ENCODE peak calls at places on chromosomes 12 and 14, in seven cellular contexts. K is stimulated activated CD8-positive, alpha-beta memory T cell treated with anti-CD3 and anti-CD28 coated beads, Interleukin-4, amount 100 ng/mL, for 48 hours; D is neural progenitor cell; P is GM10248; N is fibroblast of pulmonary artery; Z is tibial nerve; W is stimulated activated CD4-positive, alpha-beta T cell treated with anti-CD3 and anti-CD28 coated beads, Interleukin-12 subunit alpha, Interleukin-12 subunit beta, amount 100 ng/mL, for 24 hours. X is an unnamed sample.

GRCh38 chr12:103269962-103270361 is 225.8 kb downstream of the C12orf42 start:
- DNase-seq in W (no peak), K (no peak), D (no peak), Z (no peak), N (no peak), P (no peak), X (no peak)

GRCh38 chr14:95156765-95157194 is 549 bp downstream of the DICER1 start:
- DNase-seq in Z (no peak), W (no peak), P (peak; percentile 37), K (peak; percentile 54), N (no peak), D (no peak), X (no peak)

GRCh38 chr14:72736348-72736747 is 157.6 kb downstream of the DPF3 start:
- DNase-seq in P (no peak), W (no peak), K (no peak), D (no peak), Z (no peak), N (peak; percentile 28), X (no peak)

GRCh38 chr12:51056242-51056641 is 8.1 kb downstream of the LETMD1 start:
- DNase-seq in D (no peak), Z (no peak), K (no peak), P (no peak), N (peak; percentile 84), W (no peak), X (peak; percentile 40)

GRCh38 chr14:71235865-71236264 is 328.6 kb downstream of the PCNX1 start:
- DNase-seq in W (no peak), N (no peak), D (peak; percentile 87), P (no peak), K (no peak), Z (no peak), X (peak; percentile 47)

GRCh38 chr14:69376439-69376838 is 21.7 kb downstream of the ERH start:
- DNase-seq in Z (no peak), K (no peak), W (no peak), P (no peak), N (peak; percentile 93), D (no peak), X (peak; percentile 53)

GRCh38 chr14:24064856-24065255 is 6.5 kb upstream of the CPNE6 start:
- DNase-seq in P (no peak), Z (no peak), K (no peak), W (no peak), N (no peak), D (no peak), X (no peak)

GRCh38 chr12:49225551-49226166 is 36.8 kb upstream of the TUBA1A start:
- DNase-seq in K (no peak), P (no peak), Z (no peak), N (peak; percentile 65), D (no peak), W (no peak), X (no peak)

GRCh38 chr12:103841690-103842584 is 903 bp upstream of the NT5DC3 start:
- DNase-seq in D (no peak), P (peak; percentile 48), Z (no peak), W (no peak), N (no peak), K (peak; percentile 64), X (peak; percentile 74)

GRCh38 chr14:74616507-74616906 is 4.5 kb upstream of the LTBP2 start:
- DNase-seq in Z (no peak), K (peak; percentile 59), D (no peak), P (no peak), N (peak; percentile 79), W (no peak), X (no peak)

GRCh38 chr12:120276734-120277133 is 11.2 kb upstream of the PXN start:
- DNase-seq in K (no peak), N (peak; percentile 77), W (no peak), Z (no peak), D (no peak), P (no peak), X (no peak)

GRCh38 chr12:48160807-48161206 is 3.5 kb upstream of the ASB8 start:
- DNase-seq in Z (no peak), K (no peak), N (peak; percentile 38), W (no peak), P (no peak), D (no peak), X (no peak)

GRCh38 chr14:79278798-79279644 is 932.3 kb downstream of the DIO2 start:
- DNase-seq in P (no peak), N (peak; percentile 87), Z (peak; percentile 30), D (peak; percentile 96), W (no peak), K (no peak), X (peak; percentile 70)

GRCh38 chr12:51944608-51945233 is 6.8 kb upstream of the ACVR1B start:
- DNase-seq in W (no peak), D (no peak), N (no peak), Z (no peak), K (no peak), P (no peak), X (no peak)

GRCh38 chr14:79764288-79764687 is 447.0 kb downstream of the DIO2 start:
- DNase-seq in D (no peak), N (no peak), W (no peak), P (no peak), K (no peak), Z (no peak), X (no peak)

GRCh38 chr14:54225457-54225856 is 171.3 kb upstream of the CDKN3 start:
- DNase-seq in N (no peak), K (no peak), W (no peak), Z (no peak), D (no peak), P (no peak), X (no peak)

GRCh38 chr12:109443794-109444193 is 33.3 kb downstream of the KCTD10 start:
- DNase-seq in P (no peak), N (no peak), W (no peak), K (no peak), D (no peak), Z (no peak), X (no peak)

GRCh38 chr12:6703631-6704030 is 3.0 kb upstream of the PIANP start:
- DNase-seq in D (peak; percentile 66), N (no peak), W (no peak), K (no peak), Z (no peak), P (no peak), X (no peak)

X was measured in AG09309.